ENCODE peak calls at places on chromosomes 16 and 17, in five cellular contexts. K, G, Q, F and N are unnamed samples.

GRCh38 chr16:89586853-89587252 is 11.3 kb downstream of the CPNE7 start:
- DNase-seq in G (peak), F (no peak), Q (no peak), K (no peak), N (no peak)

GRCh38 chr16:2040450-2041105 is 7.1 kb downstream of the NTHL1 start:
- DNase-seq in Q (no peak), G (no peak), F (no peak), K (no peak), N (no peak)

GRCh38 chr17:3771140-3771539 is 29.8 kb downstream of the ITGAE start:
- DNase-seq in K (no peak), Q (no peak), G (no peak), F (no peak), N (no peak)

GRCh38 chr17:17582372-17582771 is 9.1 kb downstream of the PEMT start:
- DNase-seq in K (no peak), Q (no peak), G (no peak), F (no peak), N (no peak)

GRCh38 chr16:22183901-22184614 is 21.8 kb downstream of the SDR42E2 start:
- DNase-seq in F (no peak), G (no peak), Q (no peak), K (no peak), N (no peak)

GRCh38 chr17:67855504-67856324 is 30.4 kb downstream of the BPTF start:
- DNase-seq in F (no peak), G (no peak), Q (no peak), K (no peak), N (no peak)

GRCh38 chr17:27533874-27534815 is 77.9 kb downstream of the KSR1 start:
- DNase-seq in Q (no peak), G (no peak), F (no peak), K (no peak), N (no peak)

GRCh38 chr17:6696906-6697305 is 16.3 kb downstream of the SLC13A5 start:
- DNase-seq in Q (no peak), G (no peak), F (no peak), K (no peak), N (no peak)

GRCh38 chr17:5899496-5900195 is 170.5 kb upstream of the WSCD1 start:
- DNase-seq in Q (no peak), F (no peak), K (no peak), G (no peak), N (no peak)

GRCh38 chr16:30054959-30055553 is 10.5 kb upstream of the ALDOA start:
- DNase-seq in G (peak), F (peak), K (no peak), Q (peak), N (no peak)

GRCh38 chr17:72119280-72119962 is 1.4 kb upstream of the SOX9 start:
- DNase-seq in Q (no peak), K (no peak), G (no peak), F (no peak), N (no peak)

GRCh38 chr16:54926166-54926838 is 4.4 kb upstream of the IRX5 start:
- DNase-seq in Q (no peak), K (no peak), G (no peak), F (no peak), N (no peak)

GRCh38 chr17:80857721-80858171 is 133.9 kb upstream of the CHMP6 start:
- DNase-seq in Q (no peak), G (no peak), K (no peak), F (no peak), N (no peak)

GRCh38 chr17:75370288-75370687 is 35.2 kb downstream of the GRB2 start:
- DNase-seq in K (no peak), G (no peak), Q (no peak), F (no peak), N (no peak)

GRCh38 chr16:67933805-67934204 is 2.1 kb upstream of the CTRL start:
- DNase-seq in F (no peak), K (no peak), G (no peak), Q (no peak), N (no peak)

GRCh38 chr16:177981-178676 is 1.6 kb downstream of the HBA1 start:
- DNase-seq in K (no peak), F (no peak), Q (no peak), G (no peak), N (no peak)

GRCh38 chr17:10295728-10296343 is 77.0 kb downstream of the MYH13 start:
- DNase-seq in Q (no peak), F (no peak), G (no peak), K (no peak), N (no peak)

GRCh38 chr16:1729026-1729425 is 23.0 kb downstream of the MAPK8IP3 start:
- DNase-seq in K (no peak), F (no peak), Q (no peak), G (no peak), N (no peak)